ENCODE peak calls at places on chromosomes 11 and 22, in seven cellular contexts. B is ACHN; T is neural crest cell; U is fibroblast of lung; W is EL; C is stimulated activated CD4-positive, alpha-beta T cell treated with anti-CD3 and anti-CD28 coated beads, Interleukin-12 subunit alpha, Interleukin-12 subunit beta, amount 100 ng/mL, for 48 hours; R is NCI-H1092 treated with DMSO at 0.1 percent for 48 hours. O is an unnamed sample.

GRCh38 chr22:27962268-27963191 is 43.5 kb upstream of the PITPNB start:
- DNase-seq in B (no peak), T (no peak), U (peak; percentile 21), W (peak; percentile 30), C (no peak), R (no peak), O (no peak)

GRCh38 chr11:76334826-76335389 is 46.0 kb downstream of the THAP12 start:
- DNase-seq in B (no peak), T (no peak), U (no peak), W (no peak), C (no peak), R (no peak), O (no peak)

GRCh38 chr11:78532991-78533861 is 41.4 kb downstream of the NARS2 start:
- DNase-seq in B (no peak), T (no peak), U (no peak), W (no peak), C (no peak), R (no peak), O (no peak)

GRCh38 chr22:35883028-35883620 is 145.5 kb downstream of the RBFOX2 start:
- DNase-seq in B (peak; percentile 7), T (no peak), U (peak; percentile 27), W (peak; percentile 62), C (no peak), R (no peak), O (peak; percentile 65)

GRCh38 chr11:65639623-65640482 is 2.0 kb downstream of the SIPA1 start:
- DNase-seq in B (no peak), T (no peak), U (no peak), W (peak; percentile 27), C (no peak), R (no peak), O (no peak)

GRCh38 chr22:46079861-46080821 is 70.2 kb upstream of the PPARA start:
- DNase-seq in B (peak; percentile 69), T (no peak), U (peak; percentile 71), W (peak; percentile 95), C (no peak), R (no peak), O (peak; percentile 88)

GRCh38 chr11:35305670-35306382 is 113.5 kb downstream of the SLC1A2 start:
- DNase-seq in B (peak; percentile 57), T (peak; percentile 22), U (peak; percentile 77), W (peak; percentile 50), C (no peak), R (peak; percentile 35), O (peak; percentile 37)

GRCh38 chr11:70225629-70226582 is 22.8 kb downstream of the FADD start:
- DNase-seq in B (no peak), T (no peak), U (peak; percentile 19), W (no peak), C (no peak), R (no peak), O (no peak)

GRCh38 chr11:94648789-94649188 is 81.6 kb downstream of the PIWIL4 start:
- DNase-seq in B (no peak), T (no peak), U (no peak), W (no peak), C (no peak), R (no peak), O (no peak)

GRCh38 chr11:9662273-9662672 is 1.6 kb upstream of the SWAP70 start:
- DNase-seq in B (peak; percentile 2), T (no peak), U (no peak), W (no peak), C (no peak), R (no peak), O (no peak)

GRCh38 chr11:125886997-125887372 is 483 bp upstream of the HYLS1 start:
- DNase-seq in B (peak; percentile 56), T (no peak), U (no peak), W (peak; percentile 53), C (peak; percentile 28), R (no peak), O (no peak)

GRCh38 chr22:19806213-19807160 is 45.9 kb downstream of the TBX1 start:
- DNase-seq in B (no peak), T (no peak), U (peak; percentile 19), W (no peak), C (no peak), R (no peak), O (peak; percentile 70)

GRCh38 chr11:31045335-31045734 is 324.2 kb downstream of the DCDC1 start:
- DNase-seq in B (peak; percentile 29), T (no peak), U (peak; percentile 6), W (no peak), C (no peak), R (peak; percentile 29), O (no peak)

GRCh38 chr11:77167111-77167626 is 39.1 kb downstream of the MYO7A start:
- DNase-seq in B (no peak), T (no peak), U (no peak), W (no peak), C (no peak), R (no peak), O (no peak)

GRCh38 chr22:32430352-32430751 is 18.3 kb upstream of the RTCB start:
- DNase-seq in B (no peak), T (no peak), U (no peak), W (no peak), C (no peak), R (no peak), O (no peak)

GRCh38 chr22:39384750-39385480 is 14.7 kb upstream of the TAB1 start:
- DNase-seq in B (no peak), T (peak; percentile 35), U (peak; percentile 22), W (peak; percentile 37), C (no peak), R (peak; percentile 4), O (peak; percentile 30)

GRCh38 chr11:57885298-57886035 is 123.9 kb downstream of the CTNND1 start:
- DNase-seq in B (peak; percentile 14), T (peak; percentile 2), U (no peak), W (peak; percentile 12), C (no peak), R (no peak), O (no peak)

GRCh38 chr11:9568161-9568853 is 5.2 kb upstream of the WEE1 start:
- DNase-seq in B (no peak), T (no peak), U (no peak), W (no peak), C (no peak), R (no peak), O (no peak)

GRCh38 chr11:122850076-122850631 is 11.9 kb downstream of the CRTAM start:
- DNase-seq in B (no peak), T (no peak), U (no peak), W (peak; percentile 66), C (peak; percentile 8), R (no peak), O (peak; percentile 92)

GRCh38 chr22:44205713-44206645 is 25.3 kb downstream of the PARVG start:
- DNase-seq in B (no peak), T (no peak), U (no peak), W (no peak), C (no peak), R (no peak), O (no peak)

GRCh38 chr11:122069946-122070345 is 46.1 kb downstream of the BLID start:
- DNase-seq in B (no peak), T (peak; percentile 64), U (peak; percentile 92), W (peak; percentile 60), C (no peak), R (peak; percentile 41), O (peak; percentile 81)

GRCh38 chr22:25668437-25668836 is 73.6 kb upstream of the MYO18B start:
- DNase-seq in B (no peak), T (no peak), U (peak; percentile 95), W (peak; percentile 31), C (no peak), R (no peak), O (peak; percentile 4)

GRCh38 chr22:45263790-45264269 is 20.9 kb upstream of the UPK3A start:
- DNase-seq in B (peak; percentile 63), T (peak; percentile 58), U (peak; percentile 78), W (peak; percentile 80), C (no peak), R (no peak), O (peak; percentile 81)

GRCh38 chr11:67280341-67280790 is 8.7 kb upstream of the ANKRD13D start:
- DNase-seq in B (no peak), T (no peak), U (no peak), W (no peak), C (no peak), R (no peak), O (no peak)

GRCh38 chr22:42436402-42436801 is 4.2 kb upstream of the NFAM1 start:
- DNase-seq in B (no peak), T (no peak), U (no peak), W (no peak), C (no peak), R (peak; percentile 85), O (no peak)

GRCh38 chr11:132300283-132300682 is 929.9 kb downstream of the NTM start:
- DNase-seq in B (peak; percentile 11), T (no peak), U (no peak), W (peak; percentile 3), C (no peak), R (no peak), O (no peak)

GRCh38 chr11:11407065-11407737 is 54.2 kb upstream of the CSNK2A3 start:
- DNase-seq in B (no peak), T (no peak), U (no peak), W (no peak), C (no peak), R (peak; percentile 95), O (no peak)

GRCh38 chr11:12165237-12165875 is 55.0 kb downstream of the MICAL2 start:
- DNase-seq in B (no peak), T (no peak), U (no peak), W (no peak), C (no peak), R (peak; percentile 7), O (no peak)

GRCh38 chr11:94791216-94791889 is 23.2 kb downstream of the AMOTL1 start:
- DNase-seq in B (no peak), T (no peak), U (no peak), W (no peak), C (no peak), R (no peak), O (peak; percentile 54)

GRCh38 chr11:66708026-66708579 is 20.9 kb downstream of the SPTBN2 start:
- DNase-seq in B (no peak), T (no peak), U (no peak), W (no peak), C (no peak), R (no peak), O (no peak)

GRCh38 chr11:106466441-106467190 is 389.2 kb downstream of the AASDHPPT start:
- DNase-seq in B (no peak), T (no peak), U (peak; percentile 95), W (peak; percentile 73), C (no peak), R (no peak), O (peak; percentile 65)